ENCODE peak calls at places on chromosomes 3 and 15, in four cellular contexts. X is K562, G is GM12878, I is HepG2. J is an unnamed sample.
A peak's percentile ranks its signal among the peaks of the same experiment; 100 is the strongest.

GRCh38 chr3:190385835-190386688 is 1.9 kb upstream of the CLDN16 start:
- DNase-seq in G (no peak), X (no peak), I (peak; percentile 53), J (no peak)

GRCh38 chr3:38454179-38454883 is 641 bp downstream of the ACVR2B start:
- DNase-seq in X (peak; percentile 69), I (no peak), G (no peak), J (peak; percentile 67)

GRCh38 chr3:42179110-42179725 is 86.8 kb downstream of the CCK start:
- DNase-seq in X (peak; percentile 88), G (no peak), I (peak; percentile 83), J (peak; percentile 54)

GRCh38 chr15:62847900-62848489 is 194.6 kb upstream of the TPM1 start:
- DNase-seq in I (peak; percentile 44), G (no peak), X (peak; percentile 67), J (peak; percentile 87)

GRCh38 chr3:141632779-141633374 is 105.2 kb upstream of the RNF7 start:
- DNase-seq in X (no peak), G (no peak), I (no peak), J (no peak)

GRCh38 chr3:158727499-158728377 is 4.5 kb downstream of the RARRES1 start:
- DNase-seq in X (peak; percentile 81), I (peak; percentile 44), G (peak; percentile 26), J (no peak)

GRCh38 chr3:123388811-123389210 is 60.1 kb downstream of the ADCY5 start:
- DNase-seq in G (no peak), I (no peak), X (no peak), J (no peak)

GRCh38 chr3:170485696-170486095 is 67.0 kb downstream of the CLDN11 start:
- DNase-seq in X (no peak), I (no peak), G (no peak), J (no peak)

GRCh38 chr3:68088216-68088615 is 433.8 kb upstream of the SUCLG2 start:
- DNase-seq in I (no peak), X (no peak), G (no peak), J (no peak)

GRCh38 chr3:54046677-54047214 is 75.6 kb upstream of the CACNA2D3 start:
- DNase-seq in I (no peak), X (no peak), G (no peak), J (no peak)

GRCh38 chr15:62786123-62786825 is 256.3 kb upstream of the TPM1 start:
- DNase-seq in X (no peak), G (no peak), I (no peak), J (no peak)

GRCh38 chr3:119831941-119832371 is 50.1 kb downstream of the NR1I2 start:
- DNase-seq in X (no peak), G (no peak), I (no peak), J (no peak)

GRCh38 chr15:73697033-73697467 is 12.9 kb downstream of the CD276 start:
- DNase-seq in X (peak; percentile 37), G (peak; percentile 38), I (no peak), J (no peak)

GRCh38 chr15:40247406-40247971 is 8.6 kb downstream of the PAK6 start:
- DNase-seq in I (no peak), X (no peak), G (no peak), J (no peak)

GRCh38 chr3:94009612-94010011 is 18.8 kb downstream of the STX19 start:
- DNase-seq in G (no peak), I (no peak), X (no peak), J (no peak)

GRCh38 chr15:99604865-99605264 is 39.1 kb downstream of the MEF2A start:
- DNase-seq in G (no peak), I (no peak), X (no peak), J (no peak)

GRCh38 chr15:50908209-50909043 is at the start of gene AP4E1:
- DNase-seq in G (peak; percentile 79), I (peak; percentile 85), X (peak; percentile 95), J (peak; percentile 97)

GRCh38 chr3:192943384-192943783 is 25.7 kb upstream of the MB21D2 start:
- DNase-seq in I (no peak), G (no peak), X (no peak), J (no peak)

GRCh38 chr3:59191651-59192050 is 141.8 kb upstream of the CFAP20DC start:
- DNase-seq in X (no peak), I (no peak), G (no peak), J (no peak)

GRCh38 chr15:34851751-34852150 is 56.4 kb upstream of the ACTC1 start:
- DNase-seq in I (no peak), X (no peak), G (no peak), J (no peak)

GRCh38 chr15:61383421-61383820 is 154.3 kb upstream of the RORA start:
- DNase-seq in I (no peak), X (no peak), G (no peak), J (no peak)

GRCh38 chr3:29430558-29430971 is 149.7 kb downstream of the RBMS3 start:
- DNase-seq in G (no peak), I (no peak), X (no peak), J (no peak)

GRCh38 chr15:74376226-74376625 is 8.8 kb upstream of the CYP11A1 start:
- DNase-seq in I (no peak), G (no peak), X (no peak), J (no peak)

GRCh38 chr15:72592676-72593075 is 61.8 kb upstream of the GOLGA6B start:
- DNase-seq in G (no peak), X (no peak), I (no peak), J (no peak)

GRCh38 chr3:30614943-30615342 is 8.5 kb downstream of the TGFBR2 start:
- DNase-seq in G (no peak), X (no peak), I (no peak), J (no peak)

GRCh38 chr3:184727357-184728060 is 15.6 kb upstream of the MAGEF1 start:
- DNase-seq in G (no peak), X (peak; percentile 79), I (peak; percentile 75), J (peak; percentile 78)

GRCh38 chr3:150236683-150237082 is 171.4 kb upstream of the TSC22D2 start:
- DNase-seq in G (no peak), I (no peak), X (no peak), J (no peak)

GRCh38 chr3:175879417-175879816 is 1020.3 kb downstream of the NAALADL2 start:
- DNase-seq in G (no peak), I (no peak), X (no peak), J (no peak)

GRCh38 chr3:197270558-197271317 is 27.7 kb downstream of the DLG1 start:
- DNase-seq in I (peak; percentile 70), G (no peak), X (no peak), J (no peak)

GRCh38 chr3:49671291-49672288 is 2.6 kb upstream of the APEH start:
- DNase-seq in G (peak; percentile 38), I (peak; percentile 76), X (peak; percentile 80), J (peak; percentile 90)

GRCh38 chr3:45559560-45560118 is 34.9 kb upstream of the LIMD1 start:
- DNase-seq in G (no peak), I (no peak), X (no peak), J (no peak)

GRCh38 chr15:65867244-65867643 is 2.0 kb upstream of the RAB11A start:
- DNase-seq in I (no peak), X (no peak), G (no peak), J (no peak)

DNA sequence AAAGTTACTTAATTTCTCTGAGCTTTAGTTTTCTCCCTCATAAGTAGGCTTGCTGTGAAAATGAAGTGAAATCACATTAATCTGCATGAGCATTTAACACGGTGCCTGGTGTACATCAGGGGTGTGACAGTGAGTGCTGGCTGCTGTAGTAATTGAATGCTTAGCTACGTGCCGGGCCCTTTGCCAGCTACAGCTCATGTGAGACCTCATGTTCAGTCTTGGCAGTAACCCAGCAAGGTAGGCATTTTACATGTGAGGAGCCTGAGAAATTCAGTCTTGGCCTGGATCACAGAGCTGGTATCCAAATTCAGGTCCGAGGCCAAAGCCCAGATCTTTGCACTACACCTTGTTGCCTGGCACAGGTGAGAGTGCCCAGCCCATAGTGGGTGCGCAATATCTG is 9.1 kb downstream of the GHRL start:
- DNase-seq in I (no peak), G (no peak), X (no peak), J (no peak)
- TF ChIP-seq CBX5 in I (no peak), G (no peak), X (no peak), J (no peak)

DNA sequence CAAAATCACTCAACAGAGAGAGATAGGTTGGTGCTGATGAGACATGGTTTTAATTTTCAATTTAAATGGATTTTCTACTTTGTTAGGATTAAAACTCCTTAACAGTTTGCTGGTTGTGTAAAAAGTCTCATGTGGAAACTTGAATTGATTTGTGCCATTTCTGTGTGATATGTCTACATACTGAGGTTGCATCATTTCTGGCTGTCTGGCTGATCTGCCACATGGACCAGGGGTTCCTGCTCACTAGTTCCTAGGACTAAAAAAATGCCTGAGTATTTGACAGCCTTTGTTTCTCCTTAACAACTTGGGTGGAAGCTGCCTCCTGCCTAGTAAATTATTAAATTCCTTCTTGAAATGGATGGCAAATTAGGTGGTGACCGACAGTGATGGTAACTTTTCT is 226.8 kb upstream of the MRPL3 start:
- DNase-seq in G (no peak), X (no peak), I (no peak), J (no peak)
- TF ChIP-seq CBX5 in G (no peak), X (no peak), I (no peak), J (no peak)

GRCh38 chr3:147046916-147047315 is 359.4 kb downstream of the ZIC4 start:
- DNase-seq in I (no peak), G (no peak), X (no peak), J (no peak)
- TF ChIP-seq CBX5 in I (no peak), G (no peak), X (no peak), J (no peak)

DNA sequence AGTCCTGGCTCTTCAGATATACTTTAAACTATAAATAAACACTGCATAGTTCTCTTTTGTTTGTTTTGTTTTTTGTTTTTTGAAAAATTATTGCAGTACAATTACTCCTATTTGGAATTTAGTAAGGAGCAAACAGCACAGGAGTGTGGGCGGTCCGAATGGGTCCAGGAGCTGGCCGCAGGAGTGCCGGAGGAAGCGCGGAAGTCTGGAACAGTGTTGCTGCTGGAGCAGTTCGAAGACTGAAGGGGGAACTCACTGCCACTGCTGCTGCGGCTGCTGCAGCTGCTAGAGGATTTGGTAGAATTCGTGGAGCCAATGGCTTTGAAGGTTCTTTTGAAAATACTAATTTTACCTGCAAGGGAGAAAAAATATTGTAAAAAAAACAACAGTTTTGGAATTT is 329.9 kb downstream of the ZNF385D start:
- DNase-seq in I (no peak), X (peak; percentile 8), G (no peak), J (no peak)
- TF ChIP-seq CBX5 in I (no peak), X (no peak), G (no peak), J (no peak)

GRCh38 chr3:11556851-11557644 is 86.7 kb downstream of the VGLL4 start:
- DNase-seq in G (no peak), I (no peak), X (no peak), J (no peak)

GRCh38 chr3:11555823-11556222 is 87.9 kb downstream of the VGLL4 start:
- DNase-seq in G (no peak), I (no peak), X (no peak), J (no peak)

GRCh38 chr3:11554666-11555065 is 89.0 kb downstream of the VGLL4 start:
- DNase-seq in G (no peak), X (no peak), I (no peak), J (no peak)

GRCh38 chr3:11555211-11555782 is 88.4 kb downstream of the VGLL4 start:
- DNase-seq in G (no peak), I (no peak), X (no peak), J (no peak)

GRCh38 chr3:11556234-11556633 is 87.5 kb downstream of the VGLL4 start:
- DNase-seq in I (no peak), X (no peak), G (no peak), J (no peak)
- TF ChIP-seq CBX5 in I (no peak), X (no peak), G (no peak), J (no peak)

GRCh38 chr15:42194502-42194901 is 13.6 kb downstream of the VPS39 start:
- DNase-seq in G (no peak), I (peak; percentile 82), X (peak; percentile 24), J (no peak)
- TF ChIP-seq CBX5 in G (no peak), I (no peak), X (no peak), J (no peak)

GRCh38 chr3:177483182-177483967 is 286.1 kb upstream of the TBL1XR1 start:
- DNase-seq in X (peak; percentile 86), G (no peak), I (peak; percentile 23), J (no peak)
- TF ChIP-seq CBX5 in X (no peak), G (no peak), I (no peak), J (no peak)